ENCODE peak calls at places on chromosome 5, in nine cellular contexts. F is lower lobe of right lung, N is nephron progenitor cell, C is HepG2, L is fibroblast of pulmonary artery, Z is thyroid gland, X is endothelial cell, E is heart right ventricle, T is colonic mucosa. S is an unnamed sample.

GRCh38 chr5:134071850-134072207 is 42.7 kb upstream of the TCF7 start:
- DNase-seq in X (no peak), Z (no peak), N (no peak), E (no peak), C (no peak), T (no peak), L (no peak), F (no peak), S (no peak)

GRCh38 chr5:9621379-9621903 is 8.7 kb downstream of the TAS2R1 start:
- DNase-seq in C (no peak), L (peak), X (no peak), N (no peak), F (no peak), Z (no peak), T (no peak), E (no peak), S (no peak)

GRCh38 chr5:116766470-116766947 is 191.9 kb upstream of the SEMA6A start:
- DNase-seq in Z (no peak), C (peak), L (peak), E (no peak), T (no peak), N (no peak), F (no peak), X (no peak), S (peak)

GRCh38 chr5:43000198-43000840 is 39.8 kb downstream of the ANXA2R start:
- DNase-seq in N (peak), F (no peak), C (no peak), T (no peak), X (peak), E (no peak), L (peak), Z (no peak), S (peak)

GRCh38 chr5:58891072-58891970 is 308.4 kb downstream of the RAB3C start:
- DNase-seq in N (peak), Z (peak), F (peak), T (peak), E (peak), C (peak), L (peak), X (peak), S (peak)

GRCh38 chr5:149063017-149063687 is at the start of gene SH3TC2:
- DNase-seq in N (peak), T (peak), F (no peak), E (peak), Z (no peak), C (peak), X (peak), L (peak), S (peak)

GRCh38 chr5:102511666-102512065 is 12.9 kb upstream of the SLCO6A1 start:
- DNase-seq in L (peak), E (no peak), C (no peak), X (no peak), Z (peak), N (no peak), T (no peak), F (no peak), S (no peak)

GRCh38 chr5:136516617-136517016 is 151.3 kb upstream of the TRPC7 start:
- DNase-seq in T (no peak), E (no peak), L (no peak), N (no peak), C (no peak), Z (no peak), F (no peak), X (no peak), S (no peak)

GRCh38 chr5:173973614-173973969 is 15.4 kb upstream of the C5orf47 start:
- DNase-seq in E (no peak), T (no peak), L (no peak), C (no peak), F (peak), N (no peak), X (no peak), Z (peak), S (peak)

GRCh38 chr5:150507283-150508020 is 479 bp upstream of the NDST1 start:
- DNase-seq in C (no peak), N (no peak), F (no peak), L (no peak), Z (peak), T (peak), X (no peak), E (no peak), S (no peak)

GRCh38 chr5:56270568-56271392 is 37.6 kb upstream of the ANKRD55 start:
- DNase-seq in X (peak), E (peak), Z (peak), N (peak), L (peak), F (peak), C (peak), T (peak), S (peak)

GRCh38 chr5:73763300-73764032 is 137.5 kb downstream of the ARHGEF28 start:
- DNase-seq in L (no peak), X (no peak), E (no peak), F (no peak), C (peak), T (no peak), Z (no peak), N (no peak), S (peak)

GRCh38 chr5:140227046-140227445 is 52.1 kb downstream of the CYSTM1 start:
- DNase-seq in L (no peak), E (no peak), X (no peak), F (no peak), Z (no peak), T (no peak), C (no peak), N (no peak), S (no peak)
- TF ChIP-seq CTCF in L (no peak), E (no peak), X (no peak), F (no peak), Z (no peak), T (no peak), C (no peak), N (no peak), S (no peak)

GRCh38 chr5:2783223-2783622 is 31.7 kb upstream of the IRX2 start:
- DNase-seq in L (no peak), T (no peak), F (no peak), E (no peak), Z (no peak), C (no peak), N (no peak), X (no peak), S (no peak)
- TF ChIP-seq CTCF in L (no peak), T (no peak), F (peak), E (peak), Z (no peak), C (no peak), N (no peak), X (no peak), S (no peak)

GRCh38 chr5:99033014-99033931 is 104.5 kb upstream of the CHD1 start:
- DNase-seq in C (no peak), L (no peak), N (no peak), X (no peak), E (no peak), F (no peak), T (no peak), Z (no peak), S (no peak)

GRCh38 chr5:99034336-99034735 is 105.5 kb upstream of the CHD1 start:
- DNase-seq in F (no peak), T (peak), Z (no peak), X (no peak), E (no peak), L (peak), N (no peak), C (no peak), S (peak)

GRCh38 chr5:99030871-99031440 is 102.1 kb upstream of the CHD1 start:
- DNase-seq in L (no peak), N (no peak), Z (no peak), X (no peak), T (no peak), E (no peak), F (no peak), C (no peak), S (no peak)

GRCh38 chr5:99029172-99029571 is 100.4 kb upstream of the CHD1 start:
- DNase-seq in N (no peak), E (no peak), X (no peak), C (no peak), L (no peak), F (no peak), T (no peak), Z (no peak), S (no peak)

GRCh38 chr5:99032234-99033013 is 103.6 kb upstream of the CHD1 start:
- DNase-seq in F (no peak), Z (peak), L (peak), E (no peak), C (peak), T (peak), N (peak), X (peak), S (peak)
- TF ChIP-seq CTCF in F (peak), Z (peak), L (peak), E (peak), C (peak), T (peak), N (peak), X (peak), S (peak)

GRCh38 chr5:123094919-123095693 is 6.1 kb downstream of the PRDM6 start:
- DNase-seq in T (no peak), F (no peak), C (no peak), N (peak), L (no peak), E (no peak), Z (no peak), X (peak), S (no peak)

GRCh38 chr5:123093279-123094226 is 4.5 kb downstream of the PRDM6 start:
- DNase-seq in Z (no peak), E (no peak), L (no peak), X (no peak), T (no peak), F (no peak), N (peak), C (no peak), S (no peak)

GRCh38 chr5:123097483-123097870 is 8.4 kb downstream of the PRDM6 start:
- DNase-seq in C (no peak), E (no peak), Z (no peak), X (no peak), F (no peak), L (no peak), T (no peak), N (no peak), S (no peak)

GRCh38 chr5:123094227-123094918 is 5.3 kb downstream of the PRDM6 start:
- DNase-seq in T (no peak), X (no peak), Z (no peak), E (no peak), F (no peak), C (no peak), L (no peak), N (no peak), S (no peak)

GRCh38 chr5:123095694-123096120 is 6.7 kb downstream of the PRDM6 start:
- DNase-seq in T (no peak), F (no peak), L (no peak), X (no peak), C (no peak), N (no peak), E (no peak), Z (no peak), S (no peak)
- TF ChIP-seq CTCF in T (no peak), F (no peak), L (no peak), X (no peak), C (no peak), N (no peak), E (no peak), Z (no peak), S (no peak)